ENCODE peak calls at places on chromosome X, in five cellular contexts. X, V, U, R and G are unnamed samples. For H3K4me1, the result is how much of the 10 kb centered on the place peaks cover.

GRCh38 chrX:13109811-13110210 is 65.4 kb upstream of the FAM9C start:
- DNase-seq in X (no peak), U (no peak), R (no peak), V (no peak), G (no peak)

GRCh38 chrX:2626750-2627149 is 64.3 kb upstream of the CD99 start:
- DNase-seq in X (no peak), R (no peak), V (no peak), U (no peak), G (no peak)

GRCh38 chrX:132855760-132856341 is 102.6 kb downstream of the HS6ST2 start:
- DNase-seq in U (no peak), X (no peak), V (no peak), R (no peak), G (no peak)

GRCh38 chrX:51440365-51440764 is 56.0 kb downstream of the NUDT11 start:
- DNase-seq in V (no peak), R (no peak), X (no peak), U (no peak), G (no peak)

GRCh38 chrX:69070949-69071650 is 94.2 kb downstream of the PJA1 start:
- DNase-seq in U (peak), V (peak), R (no peak), X (peak), G (peak)

GRCh38 chrX:150770623-150771022 is 77.4 kb downstream of the MTMR1 start:
- DNase-seq in V (no peak), R (no peak), U (no peak), X (no peak), G (no peak)

GRCh38 chrX:2385224-2385623 is 115.6 kb downstream of the DHRSX start:
- DNase-seq in X (no peak), U (no peak), V (no peak), R (no peak), G (no peak)

GRCh38 chrX:134721766-134722532 is 63.7 kb upstream of the PLAC1 start:
- DNase-seq in R (no peak), U (no peak), X (no peak), V (no peak), G (no peak)

GRCh38 chrX:27976284-27976683 is 5.0 kb downstream of the DCAF8L1 start:
- DNase-seq in R (no peak), X (no peak), U (no peak), V (no peak), G (no peak)

GRCh38 chrX:31871989-31872388 is 800.1 kb upstream of the FTHL17 start:
- DNase-seq in R (no peak), X (peak), U (no peak), V (no peak), G (no peak)

GRCh38 chrX:115539841-115540240 is 21.1 kb upstream of the PLS3 start:
- DNase-seq in V (no peak), R (no peak), X (no peak), U (no peak), G (no peak)

GRCh38 chrX:129932137-129932791 is 26.3 kb downstream of the UTP14A start:
- DNase-seq in V (peak), U (peak), X (peak), R (peak), G (peak)

GRCh38 chrX:111319451-111319850 is 49.2 kb upstream of the CAPN6 start:
- DNase-seq in U (no peak), V (no peak), X (no peak), R (no peak), G (no peak)

GRCh38 chrX:52821079-52821760 is 10.1 kb downstream of the XAGE5 start:
- DNase-seq in R (no peak), V (no peak), U (no peak), X (no peak), G (no peak)

GRCh38 chrX:123899701-123900100 is 39.8 kb downstream of the XIAP start:
- DNase-seq in X (no peak), U (no peak), V (no peak), R (no peak), G (no peak)

GRCh38 chrX:104566921-104567501 is 1.0 kb downstream of the IL1RAPL2 start:
- DNase-seq in R (no peak), U (no peak), X (no peak), V (no peak), G (no peak)

GRCh38 chrX:115362334-115363095 is 73.0 kb downstream of the LUZP4 start:
- DNase-seq in V (no peak), X (no peak), U (no peak), R (no peak), G (no peak)

GRCh38 chrX:112786076-112786475 is 54.6 kb downstream of the AMOT start:
- DNase-seq in V (no peak), R (no peak), X (no peak), U (no peak), G (no peak)

GRCh38 chrX:112789931-112790330 is 50.7 kb downstream of the AMOT start:
- DNase-seq in V (no peak), R (no peak), U (no peak), X (no peak), G (no peak)

GRCh38 chrX:112784692-112785091 is 55.9 kb downstream of the AMOT start:
- DNase-seq in R (no peak), V (no peak), X (no peak), U (no peak), G (no peak)

GRCh38 chrX:112785323-112785722 is 55.3 kb downstream of the AMOT start:
- DNase-seq in X (no peak), U (no peak), R (no peak), V (no peak), G (no peak)
- H3K27ac ChIP-seq in X (no peak), U (peak), R (no peak), V (no peak), G (no peak)

GRCh38 chrX:47196098-47196497 is 2.5 kb downstream of the UBA1 start:
- DNase-seq in V (no peak), X (no peak), U (no peak), R (no peak), G (no peak)

GRCh38 chrX:47191806-47192401 is 1.7 kb upstream of the UBA1 start:
- DNase-seq in V (no peak), U (no peak), X (no peak), R (no peak), G (no peak)

GRCh38 chrX:47193475-47194241 is at the start of gene UBA1:
- DNase-seq in U (peak), V (peak), R (peak), X (peak), G (peak)

GRCh38 chrX:47191331-47191730 is 2.3 kb upstream of the UBA1 start:
- DNase-seq in V (no peak), U (peak), R (peak), X (no peak), G (peak)

GRCh38 chrX:47194388-47194787 is 759 bp downstream of the UBA1 start:
- DNase-seq in R (no peak), V (no peak), X (no peak), U (no peak), G (no peak)
- H3K4me3 ChIP-seq in R (peak), V (peak), X (peak), U (peak), G (peak)

DNA sequence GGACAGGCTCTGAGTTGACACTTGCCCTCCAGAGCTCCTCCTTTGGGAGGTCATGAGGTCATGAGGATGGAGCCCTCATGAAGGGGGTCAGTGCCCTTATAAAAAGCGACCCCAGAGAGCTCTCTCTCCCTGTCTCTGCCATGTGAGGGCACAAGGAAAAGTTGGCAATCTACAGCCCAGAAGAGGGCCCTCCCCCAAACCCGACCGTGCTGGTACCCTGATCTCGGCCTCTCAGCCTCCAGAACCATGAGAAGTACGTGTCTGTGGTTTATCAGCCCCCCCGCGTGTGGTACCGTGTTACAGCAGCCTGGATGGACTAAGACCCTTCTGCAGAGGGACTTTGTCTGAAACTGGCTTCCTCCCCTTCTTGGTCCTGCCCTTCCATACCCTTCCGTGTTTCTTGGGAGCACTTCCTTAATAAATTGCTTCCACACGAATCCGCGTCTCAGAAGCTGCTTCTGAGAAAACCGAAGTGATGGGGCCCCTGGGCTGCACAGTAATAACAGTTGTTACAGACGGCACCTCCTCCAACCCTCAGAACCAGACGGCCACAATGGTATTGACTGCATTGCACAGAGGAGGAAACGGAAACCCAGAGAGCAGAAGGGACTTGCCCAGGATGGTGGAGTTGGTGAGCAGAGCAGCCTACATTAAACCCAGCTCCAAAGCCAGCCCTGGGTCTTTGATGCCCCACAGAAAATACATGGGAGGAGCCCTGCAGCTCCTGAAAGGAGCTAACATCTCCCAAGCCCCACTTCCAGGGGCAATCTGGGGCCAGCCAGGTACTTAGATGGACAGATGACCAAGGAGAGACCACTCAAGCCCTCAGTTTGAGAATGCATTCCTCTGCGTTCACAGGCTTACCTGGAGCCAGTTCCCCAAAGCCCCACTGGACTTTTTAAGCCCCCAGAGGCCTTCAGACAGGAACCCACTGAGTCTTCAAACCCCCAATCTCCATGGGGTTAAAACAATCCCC is 242.7 kb downstream of the BCOR start:
- DNase-seq in R (peak), U (peak), V (no peak), X (no peak), G (no peak)
- H3K4me1 ChIP-seq in R (half or more), U (under half), V (under half), X (under half), G (under half)

DNA sequence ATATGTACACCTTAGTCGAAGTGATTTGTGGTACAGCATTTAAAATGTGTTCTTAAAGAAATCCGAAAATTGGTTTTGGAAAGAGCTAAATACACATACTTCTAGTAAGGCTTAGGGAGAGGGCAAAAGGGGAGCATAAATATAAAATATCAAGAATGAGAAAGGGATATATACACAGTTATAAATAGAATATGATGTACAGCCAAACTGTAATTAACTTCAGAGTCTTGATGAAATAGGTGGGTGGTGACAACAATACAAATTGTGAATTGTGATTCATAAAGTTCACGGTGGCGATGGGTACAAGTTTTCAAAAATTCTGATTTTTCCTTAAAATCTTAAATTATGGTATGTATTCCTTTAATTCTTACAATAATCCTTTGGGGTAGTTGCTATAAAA is 62.2 kb downstream of the KDM6A start:
- DNase-seq in X (no peak), U (no peak), R (no peak), V (no peak), G (no peak)
- H3K27ac ChIP-seq in X (no peak), U (no peak), R (no peak), V (no peak), G (no peak)

GRCh38 chrX:65671966-65672365 is 4.5 kb downstream of the MSN start:
- DNase-seq in U (no peak), R (no peak), X (no peak), V (no peak), G (no peak)

GRCh38 chrX:65668362-65669310 is 1.2 kb downstream of the MSN start:
- DNase-seq in R (peak), X (peak), V (peak), U (peak), G (peak)

GRCh38 chrX:65671286-65671685 is 3.8 kb downstream of the MSN start:
- DNase-seq in U (no peak), X (no peak), V (no peak), R (no peak), G (no peak)

GRCh38 chrX:65667503-65668355 is at the start of gene MSN:
- DNase-seq in U (peak), X (peak), R (peak), V (peak), G (peak)

GRCh38 chrX:65667157-65667502 is 324 bp upstream of the MSN start:
- DNase-seq in R (no peak), U (no peak), X (no peak), V (no peak), G (no peak)
- H3K4me3 ChIP-seq in R (peak), U (peak), X (peak), V (peak), G (peak)

GRCh38 chrX:39017062-39017461 is 215.8 kb downstream of the MID1IP1 start:
- DNase-seq in R (no peak), V (no peak), X (no peak), U (no peak), G (no peak)
- H3K4me1 ChIP-seq in R (under half), V (under half), X (under half), U (under half), G (under half)

GRCh38 chrX:16778993-16779392 is 7.3 kb upstream of the TXLNG start:
- DNase-seq in R (no peak), X (no peak), U (no peak), V (no peak), G (no peak)
- H3K27ac ChIP-seq in R (no peak), X (no peak), U (no peak), V (no peak), G (no peak)